ENCODE peak calls at places on chromosomes 6 and 20, in seven cellular contexts. One of them, this sample, is unnamed.

GRCh38 chr20:36441416-36441815 is 99.9 kb upstream of the MYL9 start:
- DNase-seq in esophagus squamous epithelium: no peak
- DNase-seq in B cell: no peak
- DNase-seq in renal cortical epithelial cell: no peak
- DNase-seq in activated CD4-positive, alpha-beta T cell treated with anti-CD3 and anti-CD28 coated beads, Interleukin-2, amount 10 ng/mL, durations not matched to agents 7 days and 5 days: no peak
- DNase-seq in adipocyte: no peak
- DNase-seq in Daoy: no peak
- DNase-seq in this sample: no peak

GRCh38 chr6:113859349-113860164 is 2.4 kb downstream of the MARCKS start:
- DNase-seq in esophagus squamous epithelium: no peak
- DNase-seq in B cell: peak; percentile 71
- DNase-seq in renal cortical epithelial cell: no peak
- DNase-seq in activated CD4-positive, alpha-beta T cell treated with anti-CD3 and anti-CD28 coated beads, Interleukin-2, amount 10 ng/mL, durations not matched to agents 7 days and 5 days: no peak
- DNase-seq in adipocyte: peak; percentile 65
- DNase-seq in Daoy: peak; percentile 67
- DNase-seq in this sample: no peak

GRCh38 chr20:45254867-45255266 is 503 bp upstream of the SLPI start:
- DNase-seq in esophagus squamous epithelium: no peak
- DNase-seq in B cell: no peak
- DNase-seq in renal cortical epithelial cell: peak; percentile 97
- DNase-seq in activated CD4-positive, alpha-beta T cell treated with anti-CD3 and anti-CD28 coated beads, Interleukin-2, amount 10 ng/mL, durations not matched to agents 7 days and 5 days: no peak
- DNase-seq in adipocyte: peak; percentile 85
- DNase-seq in Daoy: no peak
- DNase-seq in this sample: no peak

GRCh38 chr6:142822882-142823578 is 121.9 kb downstream of the HIVEP2 start:
- DNase-seq in esophagus squamous epithelium: no peak
- DNase-seq in B cell: no peak
- DNase-seq in renal cortical epithelial cell: peak; percentile 57
- DNase-seq in activated CD4-positive, alpha-beta T cell treated with anti-CD3 and anti-CD28 coated beads, Interleukin-2, amount 10 ng/mL, durations not matched to agents 7 days and 5 days: no peak
- DNase-seq in adipocyte: no peak
- DNase-seq in Daoy: peak; percentile 44
- DNase-seq in this sample: no peak

GRCh38 chr6:6436366-6436765 is 115.9 kb upstream of the F13A1 start:
- DNase-seq in esophagus squamous epithelium: no peak
- DNase-seq in B cell: no peak
- DNase-seq in renal cortical epithelial cell: no peak
- DNase-seq in activated CD4-positive, alpha-beta T cell treated with anti-CD3 and anti-CD28 coated beads, Interleukin-2, amount 10 ng/mL, durations not matched to agents 7 days and 5 days: no peak
- DNase-seq in adipocyte: no peak
- DNase-seq in Daoy: no peak
- DNase-seq in this sample: no peak

GRCh38 chr6:119032428-119032827 is 46.0 kb downstream of the FAM184A start:
- DNase-seq in esophagus squamous epithelium: no peak
- DNase-seq in B cell: no peak
- DNase-seq in renal cortical epithelial cell: no peak
- DNase-seq in activated CD4-positive, alpha-beta T cell treated with anti-CD3 and anti-CD28 coated beads, Interleukin-2, amount 10 ng/mL, durations not matched to agents 7 days and 5 days: no peak
- DNase-seq in adipocyte: no peak
- DNase-seq in Daoy: no peak
- DNase-seq in this sample: no peak

GRCh38 chr6:139452176-139452876 is 77.9 kb upstream of the CITED2 start:
- DNase-seq in esophagus squamous epithelium: no peak
- DNase-seq in B cell: no peak
- DNase-seq in renal cortical epithelial cell: peak; percentile 27
- DNase-seq in activated CD4-positive, alpha-beta T cell treated with anti-CD3 and anti-CD28 coated beads, Interleukin-2, amount 10 ng/mL, durations not matched to agents 7 days and 5 days: no peak
- DNase-seq in adipocyte: peak; percentile 42
- DNase-seq in Daoy: no peak
- DNase-seq in this sample: no peak

GRCh38 chr20:61719691-61720347 is 345.9 kb downstream of the TAF4 start:
- DNase-seq in esophagus squamous epithelium: no peak
- DNase-seq in B cell: no peak
- DNase-seq in renal cortical epithelial cell: no peak
- DNase-seq in activated CD4-positive, alpha-beta T cell treated with anti-CD3 and anti-CD28 coated beads, Interleukin-2, amount 10 ng/mL, durations not matched to agents 7 days and 5 days: peak; percentile 41
- DNase-seq in adipocyte: no peak
- DNase-seq in Daoy: peak; percentile 35
- DNase-seq in this sample: peak; percentile 57

GRCh38 chr20:52953020-52953419 is 19.1 kb upstream of the TSHZ2 start:
- DNase-seq in esophagus squamous epithelium: no peak
- DNase-seq in B cell: no peak
- DNase-seq in renal cortical epithelial cell: no peak
- DNase-seq in activated CD4-positive, alpha-beta T cell treated with anti-CD3 and anti-CD28 coated beads, Interleukin-2, amount 10 ng/mL, durations not matched to agents 7 days and 5 days: no peak
- DNase-seq in adipocyte: no peak
- DNase-seq in Daoy: no peak
- DNase-seq in this sample: no peak

GRCh38 chr6:53616450-53617357 is 48.9 kb downstream of the KLHL31 start:
- DNase-seq in esophagus squamous epithelium: no peak
- DNase-seq in B cell: no peak
- DNase-seq in renal cortical epithelial cell: no peak
- DNase-seq in activated CD4-positive, alpha-beta T cell treated with anti-CD3 and anti-CD28 coated beads, Interleukin-2, amount 10 ng/mL, durations not matched to agents 7 days and 5 days: no peak
- DNase-seq in adipocyte: no peak
- DNase-seq in Daoy: no peak
- DNase-seq in this sample: no peak

GRCh38 chr6:128567029-128567428 is 46.6 kb upstream of the PTPRK start:
- DNase-seq in esophagus squamous epithelium: no peak
- DNase-seq in B cell: no peak
- DNase-seq in renal cortical epithelial cell: peak; percentile 15
- DNase-seq in activated CD4-positive, alpha-beta T cell treated with anti-CD3 and anti-CD28 coated beads, Interleukin-2, amount 10 ng/mL, durations not matched to agents 7 days and 5 days: no peak
- DNase-seq in adipocyte: no peak
- DNase-seq in Daoy: no peak
- DNase-seq in this sample: no peak

GRCh38 chr6:85797993-85798392 is 155.3 kb upstream of the SYNCRIP start:
- DNase-seq in esophagus squamous epithelium: no peak
- DNase-seq in B cell: no peak
- DNase-seq in renal cortical epithelial cell: no peak
- DNase-seq in activated CD4-positive, alpha-beta T cell treated with anti-CD3 and anti-CD28 coated beads, Interleukin-2, amount 10 ng/mL, durations not matched to agents 7 days and 5 days: no peak
- DNase-seq in adipocyte: no peak
- DNase-seq in Daoy: no peak
- DNase-seq in this sample: no peak

GRCh38 chr6:136306466-136306865 is 16.8 kb upstream of the BCLAF1 start:
- DNase-seq in esophagus squamous epithelium: no peak
- DNase-seq in B cell: no peak
- DNase-seq in renal cortical epithelial cell: no peak
- DNase-seq in activated CD4-positive, alpha-beta T cell treated with anti-CD3 and anti-CD28 coated beads, Interleukin-2, amount 10 ng/mL, durations not matched to agents 7 days and 5 days: no peak
- DNase-seq in adipocyte: no peak
- DNase-seq in Daoy: no peak
- DNase-seq in this sample: no peak

GRCh38 chr6:33410711-33411631 is at the start of gene PHF1:
- DNase-seq in esophagus squamous epithelium: no peak
- DNase-seq in B cell: peak; percentile 93
- DNase-seq in renal cortical epithelial cell: peak; percentile 33
- DNase-seq in activated CD4-positive, alpha-beta T cell treated with anti-CD3 and anti-CD28 coated beads, Interleukin-2, amount 10 ng/mL, durations not matched to agents 7 days and 5 days: peak; percentile 76
- DNase-seq in adipocyte: peak; percentile 83
- DNase-seq in Daoy: no peak
- DNase-seq in this sample: peak; percentile 92

GRCh38 chr20:4663553-4663952 is 58.2 kb upstream of the PRND start:
- DNase-seq in esophagus squamous epithelium: no peak
- DNase-seq in B cell: no peak
- DNase-seq in renal cortical epithelial cell: no peak
- DNase-seq in activated CD4-positive, alpha-beta T cell treated with anti-CD3 and anti-CD28 coated beads, Interleukin-2, amount 10 ng/mL, durations not matched to agents 7 days and 5 days: no peak
- DNase-seq in adipocyte: no peak
- DNase-seq in Daoy: no peak
- DNase-seq in this sample: no peak

GRCh38 chr6:114437229-114437628 is 94.4 kb upstream of the HS3ST5 start:
- DNase-seq in esophagus squamous epithelium: no peak
- DNase-seq in B cell: no peak
- DNase-seq in renal cortical epithelial cell: no peak
- DNase-seq in activated CD4-positive, alpha-beta T cell treated with anti-CD3 and anti-CD28 coated beads, Interleukin-2, amount 10 ng/mL, durations not matched to agents 7 days and 5 days: no peak
- DNase-seq in adipocyte: no peak
- DNase-seq in Daoy: no peak
- DNase-seq in this sample: no peak

This sample was measured in CD4-positive, alpha-beta memory T cell.